ENCODE peak calls at places on chromosome 22, in five cellular contexts. B is psoas muscle, O is ascending aorta, P is PC-3, Z is K562. I is an unnamed sample.

GRCh38 chr22:38706101-38706884 is 549 bp downstream of the GTPBP1 start:
- DNase-seq in B (peak), Z (peak), P (no peak), O (no peak), I (peak)

GRCh38 chr22:40443675-40444482 is 73.5 kb downstream of the SGSM3 start:
- DNase-seq in O (peak), Z (no peak), P (no peak), B (peak), I (no peak)

GRCh38 chr22:46357711-46358505 is 22.4 kb downstream of the TRMU start:
- DNase-seq in Z (no peak), P (no peak), B (no peak), O (no peak), I (no peak)

GRCh38 chr22:22422629-22423112 is 85.9 kb downstream of the ZNF280B start:
- DNase-seq in O (no peak), P (peak), Z (peak), B (peak), I (peak)

GRCh38 chr22:22848364-22848866 is 39.2 kb upstream of the IGLL5 start:
- DNase-seq in Z (peak), O (no peak), B (peak), P (peak), I (peak)

GRCh38 chr22:20761536-20761935 is 12.4 kb upstream of the SERPIND1 start:
- DNase-seq in P (no peak), O (no peak), Z (no peak), B (no peak), I (no peak)

GRCh38 chr22:43317252-43317651 is 25.9 kb downstream of the SCUBE1 start:
- DNase-seq in O (no peak), P (no peak), B (no peak), Z (no peak), I (no peak)

GRCh38 chr22:49566693-49567092 is 261.0 kb downstream of the BRD1 start:
- DNase-seq in Z (no peak), P (no peak), B (no peak), O (peak), I (peak)

GRCh38 chr22:42214625-42215415 is 55.6 kb downstream of the TCF20 start:
- DNase-seq in P (no peak), Z (no peak), O (no peak), B (peak), I (no peak)

GRCh38 chr22:40224702-40225101 is 47.0 kb downstream of the TNRC6B start:
- DNase-seq in O (no peak), Z (no peak), B (no peak), P (no peak), I (no peak)

GRCh38 chr22:37999640-38000272 is 15.4 kb upstream of the SOX10 start:
- DNase-seq in B (peak), O (no peak), Z (no peak), P (peak), I (no peak)

GRCh38 chr22:48845356-48845936 is 982.2 kb downstream of the BRD1 start:
- DNase-seq in P (no peak), B (no peak), Z (no peak), O (no peak), I (no peak)

GRCh38 chr22:29049655-29050263 is 11.9 kb downstream of the C22orf31 start:
- DNase-seq in O (no peak), B (no peak), Z (peak), P (no peak), I (no peak)

GRCh38 chr22:33922268-33922667 is 2.0 kb upstream of the LARGE1 start:
- DNase-seq in Z (no peak), P (no peak), B (peak), O (peak), I (no peak)

GRCh38 chr22:40721266-40721665 is 42.0 kb downstream of the MCHR1 start:
- DNase-seq in O (no peak), P (peak), Z (no peak), B (no peak), I (no peak)

GRCh38 chr22:49618689-49618953 is 209.1 kb downstream of the BRD1 start:
- DNase-seq in P (no peak), Z (no peak), O (no peak), B (no peak), I (no peak)

GRCh38 chr22:38879102-38879729 is 7.2 kb upstream of the CBX6 start:
- DNase-seq in Z (no peak), B (no peak), P (no peak), O (no peak), I (no peak)

GRCh38 chr22:45201678-45202332 is 38.1 kb downstream of the NUP50 start:
- DNase-seq in P (peak), O (no peak), B (no peak), Z (no peak), I (peak)

GRCh38 chr22:49367016-49367697 is 460.5 kb downstream of the BRD1 start:
- DNase-seq in P (no peak), Z (no peak), B (no peak), O (no peak), I (no peak)

GRCh38 chr22:28137036-28137435 is 218.0 kb upstream of the PITPNB start:
- DNase-seq in P (no peak), B (no peak), O (no peak), Z (no peak), I (no peak)

GRCh38 chr22:39528080-39528661 is 4.4 kb downstream of the RPS19BP1 start:
- DNase-seq in B (no peak), P (no peak), Z (no peak), O (no peak), I (no peak)

GRCh38 chr22:50577697-50577986 is 585 bp downstream of the CPT1B start:
- DNase-seq in P (no peak), O (no peak), B (no peak), Z (no peak), I (no peak)

GRCh38 chr22:35425971-35426800 is 26.2 kb downstream of the MCM5 start:
- DNase-seq in Z (no peak), O (no peak), B (no peak), P (peak), I (no peak)

GRCh38 chr22:29146101-29146560 is 59.6 kb upstream of the EMID1 start:
- DNase-seq in B (no peak), O (peak), P (no peak), Z (no peak), I (no peak)

GRCh38 chr22:45533731-45534130 is 31.0 kb downstream of the FBLN1 start:
- DNase-seq in Z (no peak), P (no peak), B (no peak), O (no peak), I (no peak)

GRCh38 chr22:48358886-48359612 is 1468.6 kb downstream of the BRD1 start:
- DNase-seq in B (no peak), O (no peak), P (no peak), Z (no peak), I (no peak)

GRCh38 chr22:25139062-25139461 is 60.6 kb upstream of the CRYBB3 start:
- DNase-seq in P (no peak), Z (no peak), B (no peak), O (no peak), I (no peak)

GRCh38 chr22:42967933-42968332 is 47.0 kb downstream of the PACSIN2 start:
- DNase-seq in B (peak), Z (peak), O (no peak), P (no peak), I (no peak)

GRCh38 chr22:34801221-34801620 is 264.7 kb upstream of the ISX start:
- DNase-seq in Z (no peak), B (no peak), P (no peak), O (no peak), I (no peak)

GRCh38 chr22:38271927-38272372 is 860 bp downstream of the TMEM184B start:
- DNase-seq in Z (no peak), O (no peak), B (no peak), P (peak), I (no peak)

GRCh38 chr22:49968831-49969661 is 8.5 kb downstream of the PIM3 start:
- DNase-seq in P (no peak), O (peak), B (peak), Z (no peak), I (no peak)

GRCh38 chr22:44329179-44329796 is 16.5 kb upstream of the SHISAL1 start:
- DNase-seq in P (peak), Z (no peak), O (no peak), B (no peak), I (no peak)

DNA sequence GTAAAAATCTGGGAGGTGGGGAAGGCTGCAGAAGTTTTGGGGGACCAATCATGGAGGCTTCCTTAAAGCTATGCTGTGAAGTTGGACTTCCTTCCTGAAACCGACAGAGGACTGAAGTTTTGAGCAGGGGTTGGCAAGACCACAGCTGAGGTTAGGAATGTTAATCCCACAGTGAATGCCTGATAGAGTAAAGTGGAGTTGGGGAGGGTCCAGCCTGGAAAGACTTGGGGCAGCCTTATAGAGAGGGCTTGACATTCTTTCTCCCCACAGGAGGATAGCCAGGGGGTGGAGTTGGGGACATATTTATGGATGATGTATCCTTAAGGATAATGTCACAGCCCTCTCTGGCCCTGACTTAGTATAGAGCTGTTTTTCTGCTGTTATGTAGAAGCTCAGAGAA is 317.5 kb downstream of the MIAT start:
- DNase-seq in P (no peak), B (no peak), O (no peak), Z (no peak), I (no peak)
- TF ChIP-seq CTCF in P (no peak), B (no peak), O (no peak), Z (no peak), I (no peak)

GRCh38 chr22:32811788-32812187 is 10.3 kb downstream of the TIMP3 start:
- DNase-seq in O (no peak), P (no peak), B (no peak), Z (no peak), I (no peak)
- H3K4me3 ChIP-seq in O (no peak), P (no peak), B (no peak), Z (no peak), I (no peak)

GRCh38 chr22:23857606-23858483 is at the start of gene SLC2A11:
- DNase-seq in B (peak), P (peak), Z (peak), O (peak), I (peak)

GRCh38 chr22:23862103-23862502 is 4.4 kb downstream of the SLC2A11 start:
- DNase-seq in O (no peak), P (peak), B (no peak), Z (no peak), I (peak)

GRCh38 chr22:23858484-23858815 is 775 bp downstream of the SLC2A11 start:
- DNase-seq in P (no peak), O (no peak), Z (no peak), B (no peak), I (no peak)

GRCh38 chr22:23859201-23859600 is 1.5 kb downstream of the SLC2A11 start:
- DNase-seq in B (no peak), P (no peak), Z (no peak), O (no peak), I (no peak)

GRCh38 chr22:23856721-23857605 is 712 bp upstream of the SLC2A11 start:
- DNase-seq in P (no peak), Z (no peak), O (no peak), B (peak), I (peak)
- TF ChIP-seq CTCF in P (no peak), Z (no peak), O (no peak), B (no peak), I (no peak)

DNA sequence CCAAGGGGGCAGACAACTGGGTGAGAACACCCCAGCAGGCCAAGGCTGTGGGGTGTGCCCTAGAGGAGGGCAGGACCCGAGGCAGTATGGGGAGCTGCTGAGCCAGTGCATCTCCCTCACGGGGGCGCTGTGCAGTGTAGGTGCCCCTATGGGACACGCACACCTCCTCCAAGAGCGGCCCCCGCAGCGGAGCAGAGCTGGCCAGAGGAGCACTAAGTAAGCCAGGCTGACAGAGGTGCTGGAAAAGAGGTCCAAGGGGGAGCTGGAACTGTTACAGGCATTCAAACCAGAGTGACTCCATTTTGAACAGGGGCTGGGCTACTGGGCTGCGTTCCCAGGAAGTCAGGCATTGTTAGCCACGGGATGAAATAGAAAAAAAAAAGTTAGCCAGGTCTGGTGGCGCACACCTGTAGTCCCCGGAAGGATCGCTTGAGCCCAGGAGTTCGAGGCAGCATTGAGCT is 41.8 kb downstream of the TST start:
- DNase-seq in B (peak), O (peak), Z (peak), P (peak), I (peak)
- H3K4me3 ChIP-seq in B (peak), O (peak), Z (peak), P (peak), I (peak)

DNA sequence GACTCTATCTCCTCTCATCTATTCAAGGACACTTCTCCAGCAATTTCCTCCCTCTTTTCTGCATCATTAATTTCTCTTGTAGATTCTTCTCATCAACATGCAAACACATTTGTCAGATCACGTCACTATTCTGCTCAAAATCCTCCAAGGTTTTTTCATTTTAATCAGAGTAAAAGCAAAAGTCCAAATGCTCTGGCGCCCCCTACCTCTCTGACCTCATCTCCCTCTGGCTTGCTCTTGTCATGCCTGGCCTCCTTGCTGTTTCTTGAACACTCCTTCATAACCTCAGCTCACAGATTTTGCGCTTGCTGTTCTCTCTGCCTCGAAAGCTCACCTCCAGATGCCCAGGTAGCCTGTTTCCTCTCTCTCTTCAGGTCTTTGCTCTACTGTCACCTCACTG is 22.4 kb downstream of the RTCB start:
- DNase-seq in O (no peak), B (no peak), P (no peak), Z (no peak), I (peak)
- TF ChIP-seq CTCF in O (no peak), B (no peak), P (peak), Z (no peak), I (peak)

DNA sequence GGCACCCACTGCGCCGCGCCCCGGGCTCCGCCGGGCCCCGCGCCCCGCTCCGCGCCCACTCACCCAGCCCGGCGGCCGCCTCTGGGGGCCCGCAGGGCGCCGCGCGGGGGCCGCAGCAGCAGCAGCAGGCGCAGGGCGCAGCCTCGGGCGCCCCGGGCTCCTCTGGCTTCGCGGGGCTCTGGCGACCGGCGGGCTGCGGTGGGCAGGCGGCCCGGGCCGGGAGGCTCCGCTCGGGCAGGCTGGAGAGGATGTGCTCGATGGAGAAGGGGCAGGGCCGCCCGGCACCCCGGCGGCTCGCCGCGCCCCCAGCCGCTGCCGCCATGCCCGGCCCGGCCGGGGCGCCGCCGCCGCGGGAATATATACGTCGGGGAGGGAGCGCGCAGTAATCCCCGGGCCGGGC is at the start of gene GSC2:
- DNase-seq in Z (no peak), O (no peak), P (no peak), B (no peak), I (no peak)
- H3K4me3 ChIP-seq in Z (no peak), O (peak), P (no peak), B (peak), I (peak)

GRCh38 chr22:17962168-17962567 is 62.2 kb downstream of the MICAL3 start:
- DNase-seq in Z (no peak), B (no peak), P (no peak), O (no peak), I (no peak)

GRCh38 chr22:17965538-17966402 is 58.6 kb downstream of the MICAL3 start:
- DNase-seq in Z (peak), O (no peak), B (no peak), P (no peak), I (no peak)

GRCh38 chr22:17963015-17963414 is 61.3 kb downstream of the MICAL3 start:
- DNase-seq in Z (no peak), B (no peak), O (no peak), P (no peak), I (no peak)

GRCh38 chr22:17964647-17965046 is 59.7 kb downstream of the MICAL3 start:
- DNase-seq in Z (no peak), P (no peak), O (no peak), B (no peak), I (no peak)

GRCh38 chr22:17964153-17964552 is 60.2 kb downstream of the MICAL3 start:
- DNase-seq in O (no peak), Z (no peak), P (no peak), B (no peak), I (no peak)
- TF ChIP-seq CTCF in O (no peak), Z (no peak), P (no peak), B (no peak), I (no peak)

I was measured in Caco-2.